ENCODE peak calls at places on chromosomes 2 and 18, in eight cellular contexts. N, I, J, F, O, Z, H and Y are unnamed samples.

GRCh38 chr2:17539993-17540812 is at the start of gene VSNL1:
- DNase-seq in F (peak; percentile 85), Z (peak; percentile 52), O (peak; percentile 97), J (peak; percentile 84), N (peak; percentile 46), H (peak; percentile 96), I (no peak), Y (peak; percentile 86)

GRCh38 chr2:58594175-58594574 is 353.1 kb upstream of the FANCL start:
- DNase-seq in I (no peak), H (peak; percentile 12), J (no peak), F (no peak), Z (no peak), O (peak; percentile 48), N (no peak), Y (peak; percentile 3)

GRCh38 chr2:180625006-180625844 is 355.2 kb upstream of the UBE2E3 start:
- DNase-seq in Z (peak; percentile 40), H (no peak), I (no peak), N (no peak), F (peak; percentile 74), J (no peak), O (no peak), Y (no peak)

GRCh38 chr2:222306393-222307137 is 7.8 kb upstream of the PAX3 start:
- DNase-seq in Z (no peak), N (no peak), J (no peak), F (no peak), H (no peak), I (no peak), O (no peak), Y (no peak)

GRCh38 chr2:45190481-45190880 is 181.2 kb upstream of the SIX2 start:
- DNase-seq in O (no peak), F (peak; percentile 59), I (no peak), Z (peak; percentile 58), H (peak; percentile 48), N (no peak), J (no peak), Y (no peak)

GRCh38 chr18:48833701-48834394 is 116.9 kb downstream of the SMAD7 start:
- DNase-seq in J (no peak), F (peak; percentile 27), H (peak; percentile 9), Z (peak; percentile 38), I (no peak), O (peak; percentile 1), N (no peak), Y (no peak)

GRCh38 chr2:240287011-240287410 is 146.6 kb upstream of the OTOS start:
- DNase-seq in H (no peak), N (peak; percentile 23), J (no peak), F (no peak), Z (no peak), O (no peak), I (no peak), Y (no peak)

GRCh38 chr2:121966663-121967062 is 211.2 kb downstream of the TSN start:
- DNase-seq in N (no peak), F (no peak), I (no peak), H (no peak), O (no peak), Z (no peak), J (no peak), Y (no peak)

GRCh38 chr18:57366528-57367081 is 14.2 kb downstream of the ST8SIA3 start:
- DNase-seq in J (no peak), O (no peak), N (no peak), H (no peak), Z (no peak), F (no peak), I (no peak), Y (no peak)

GRCh38 chr2:188456114-188456909 is 164.6 kb downstream of the GULP1 start:
- DNase-seq in H (peak; percentile 73), I (no peak), O (peak; percentile 26), F (no peak), J (no peak), N (no peak), Z (no peak), Y (no peak)

GRCh38 chr2:31785876-31786275 is 205.1 kb upstream of the SRD5A2 start:
- DNase-seq in F (no peak), Z (no peak), N (no peak), I (no peak), H (no peak), J (no peak), O (no peak), Y (no peak)

GRCh38 chr2:29114841-29115609 is at the start of gene CLIP4:
- DNase-seq in O (peak; percentile 72), F (peak; percentile 78), I (no peak), H (peak; percentile 25), J (no peak), Z (peak; percentile 70), N (peak; percentile 64), Y (no peak)

GRCh38 chr18:5885337-5885736 is 10.0 kb downstream of the TMEM200C start:
- DNase-seq in Z (no peak), J (no peak), O (no peak), F (no peak), N (no peak), H (no peak), I (no peak), Y (no peak)

GRCh38 chr2:146927080-146927714 is 917.6 kb upstream of the ACVR2A start:
- DNase-seq in J (peak; percentile 56), Z (peak; percentile 21), O (peak; percentile 85), H (peak; percentile 63), I (peak; percentile 30), F (peak; percentile 90), N (peak; percentile 74), Y (peak; percentile 17)

GRCh38 chr2:12596771-12597170 is 120.0 kb upstream of the TRIB2 start:
- DNase-seq in Z (no peak), I (no peak), H (no peak), F (no peak), J (no peak), O (no peak), N (no peak), Y (no peak)

GRCh38 chr2:3269425-3270094 is 108.1 kb downstream of the EIPR1 start:
- DNase-seq in Z (no peak), N (no peak), H (no peak), J (no peak), I (no peak), F (no peak), O (no peak), Y (no peak)

GRCh38 chr2:185633621-185634020 is 105.0 kb upstream of the FSIP2 start:
- DNase-seq in N (no peak), F (no peak), O (no peak), J (no peak), H (no peak), I (no peak), Z (no peak), Y (no peak)

GRCh38 chr18:68391801-68392200 is 323.1 kb downstream of the TMX3 start:
- DNase-seq in J (no peak), F (no peak), Z (no peak), I (no peak), N (no peak), O (no peak), H (no peak), Y (no peak)

GRCh38 chr2:107025869-107026380 is 140.0 kb upstream of the ST6GAL2 start:
- DNase-seq in H (no peak), Z (peak; percentile 53), O (no peak), N (no peak), F (no peak), I (no peak), J (no peak), Y (no peak)

GRCh38 chr2:43262239-43262638 is 35.8 kb upstream of the ZFP36L2 start:
- DNase-seq in F (no peak), O (no peak), N (no peak), Z (no peak), I (no peak), H (no peak), J (no peak), Y (no peak)

GRCh38 chr2:82811946-82812345 is 1647.1 kb downstream of the SUCLG1 start:
- DNase-seq in Z (no peak), O (no peak), F (no peak), H (no peak), J (no peak), N (no peak), I (no peak), Y (no peak)

GRCh38 chr2:233974530-233975071 is 57.4 kb downstream of the TRPM8 start:
- DNase-seq in H (peak; percentile 57), J (peak; percentile 25), Z (peak; percentile 82), I (peak; percentile 31), N (peak; percentile 17), O (no peak), F (peak; percentile 85), Y (no peak)

GRCh38 chr2:75523313-75524275 is 37.1 kb downstream of the EVA1A start:
- DNase-seq in F (peak; percentile 60), Z (peak; percentile 19), O (no peak), I (no peak), H (no peak), N (no peak), J (no peak), Y (no peak)

GRCh38 chr2:96927420-96928171 is 57.7 kb upstream of the SEMA4C start:
- DNase-seq in J (peak; percentile 83), F (peak; percentile 17), N (peak; percentile 82), O (peak; percentile 32), I (no peak), Z (peak; percentile 46), H (no peak), Y (peak; percentile 66)

GRCh38 chr2:233892793-233893192 is 24.4 kb upstream of the TRPM8 start:
- DNase-seq in H (no peak), Z (no peak), F (no peak), J (no peak), I (no peak), N (no peak), O (no peak), Y (no peak)

GRCh38 chr2:16900405-16901025 is 234.9 kb upstream of the CYRIA start:
- DNase-seq in Z (no peak), F (peak; percentile 2), O (peak; percentile 66), J (no peak), N (no peak), I (no peak), H (peak; percentile 43), Y (no peak)

GRCh38 chr2:58447586-58447985 is 206.5 kb upstream of the FANCL start:
- DNase-seq in I (no peak), Z (no peak), H (no peak), J (no peak), O (no peak), N (no peak), F (no peak), Y (no peak)

GRCh38 chr2:39403311-39403710 is 33.8 kb downstream of the MAP4K3 start:
- DNase-seq in I (no peak), H (no peak), O (no peak), J (no peak), F (peak; percentile 29), Z (no peak), N (peak; percentile 22), Y (no peak)

GRCh38 chr2:33033524-33034150 is 86.9 kb downstream of the LTBP1 start:
- DNase-seq in H (no peak), N (peak; percentile 80), J (no peak), Z (peak; percentile 45), O (peak; percentile 88), F (peak; percentile 75), I (no peak), Y (peak; percentile 65)

GRCh38 chr2:217357886-217358620 is 498.2 kb upstream of the TNP1 start:
- DNase-seq in N (no peak), J (no peak), O (no peak), I (no peak), Z (no peak), H (peak; percentile 68), F (no peak), Y (no peak)

GRCh38 chr2:38277245-38278119 is 99.6 kb downstream of the ATL2 start:
- DNase-seq in Z (no peak), O (no peak), H (peak; percentile 88), I (no peak), F (no peak), N (no peak), J (peak; percentile 9), Y (peak; percentile 70)

GRCh38 chr2:218003265-218003950 is 613 bp upstream of the TNS1 start:
- DNase-seq in N (no peak), H (peak; percentile 42), O (no peak), I (no peak), F (peak; percentile 87), Z (no peak), J (no peak), Y (no peak)

GRCh38 chr18:76699923-76700322 is 122.4 kb upstream of the ZNF236 start:
- DNase-seq in O (no peak), J (no peak), N (no peak), I (no peak), F (peak; percentile 29), H (no peak), Z (no peak), Y (no peak)

GRCh38 chr2:237859082-237859433 is 365 bp upstream of the RAMP1 start:
- DNase-seq in N (no peak), I (no peak), O (no peak), Z (no peak), J (no peak), F (no peak), H (no peak), Y (no peak)